ENCODE peak calls at places on chromosomes 7 and 10, in six cellular contexts. C is right atrium auricular region, U is cardiac fibroblast, M is COR-L47, T is lower lobe of right lung, D is choroid plexus epithelial cell. B is an unnamed sample.

GRCh38 chr7:158271646-158272045 is 316.0 kb downstream of the PTPRN2 start:
- DNase-seq in M (no peak), D (no peak), C (no peak), T (no peak), U (no peak), B (peak; percentile 20)

GRCh38 chr10:133044502-133044901 is 43.2 kb upstream of the ADGRA1 start:
- DNase-seq in C (peak; percentile 65), T (no peak), U (peak; percentile 5), D (no peak), M (no peak), B (no peak)

GRCh38 chr10:54444184-54444583 is 356.8 kb downstream of the PCDH15 start:
- DNase-seq in C (no peak), M (no peak), T (no peak), D (no peak), U (no peak), B (no peak)

GRCh38 chr7:93717217-93717900 is 142.8 kb upstream of the CALCR start:
- DNase-seq in D (peak; percentile 71), M (no peak), C (no peak), T (no peak), U (peak; percentile 84), B (no peak)

GRCh38 chr7:142352543-142352942 is 94.7 kb upstream of the PRSS58 start:
- DNase-seq in C (no peak), T (no peak), U (no peak), D (no peak), M (no peak), B (no peak)

GRCh38 chr10:17041626-17042520 is 87.7 kb downstream of the CUBN start:
- DNase-seq in T (no peak), U (peak; percentile 26), D (no peak), M (no peak), C (no peak), B (no peak)

GRCh38 chr10:84076047-84076388 is 63.3 kb upstream of the GHITM start:
- DNase-seq in M (no peak), U (peak; percentile 70), D (peak; percentile 72), C (no peak), T (no peak), B (no peak)

GRCh38 chr10:95214793-95215192 is 20.8 kb downstream of the ACSM6 start:
- DNase-seq in U (peak; percentile 57), C (no peak), M (no peak), D (no peak), T (no peak), B (no peak)

GRCh38 chr7:154409703-154410311 is 357.6 kb downstream of the DPP6 start:
- DNase-seq in M (no peak), T (no peak), D (peak; percentile 12), C (no peak), U (peak; percentile 15), B (no peak)